ENCODE peak calls at places on chromosomes 11 and 22, in four cellular contexts. S is HepG2, Y is GM12878, B is H1. W is an unnamed sample.

GRCh38 chr11:115324569-115325432 is 179.4 kb downstream of the CADM1 start:
- DNase-seq in S (peak; percentile 70), B (no peak), Y (peak; percentile 13), W (peak; percentile 42)

GRCh38 chr11:134049303-134049702 is 19.6 kb upstream of the JAM3 start:
- DNase-seq in S (no peak), B (no peak), Y (no peak), W (no peak)

GRCh38 chr11:27309064-27309463 is 54.0 kb downstream of the CCDC34 start:
- DNase-seq in S (no peak), B (no peak), Y (no peak), W (no peak)

GRCh38 chr11:117824571-117825537 is at the start of gene FXYD2:
- DNase-seq in S (no peak), B (no peak), Y (no peak), W (no peak)

GRCh38 chr11:94139421-94139820 is 10.8 kb downstream of the PANX1 start:
- DNase-seq in Y (no peak), S (no peak), B (no peak), W (no peak)

GRCh38 chr11:118841469-118842222 is 42.0 kb upstream of the CXCR5 start:
- DNase-seq in B (no peak), S (peak; percentile 49), Y (peak; percentile 64), W (no peak)

GRCh38 chr11:114310095-114310494 is 13.9 kb downstream of the NNMT start:
- DNase-seq in Y (no peak), B (no peak), S (no peak), W (no peak)

GRCh38 chr11:107848345-107848744 is 10.2 kb downstream of the SLC35F2 start:
- DNase-seq in B (no peak), S (no peak), Y (no peak), W (no peak)

GRCh38 chr11:48164836-48165235 is 51.8 kb upstream of the OR4B1 start:
- DNase-seq in Y (no peak), B (no peak), S (no peak), W (no peak)

GRCh38 chr22:23276656-23277582 is 96.6 kb downstream of the BCR start:
- DNase-seq in Y (no peak), B (no peak), S (no peak), W (no peak)

GRCh38 chr11:47185305-47186075 is 744 bp downstream of the PACSIN3 start:
- DNase-seq in Y (no peak), S (peak; percentile 86), B (peak; percentile 87), W (no peak)

GRCh38 chr11:12841946-12842630 is 167.0 kb upstream of the RASSF10 start:
- DNase-seq in S (no peak), B (no peak), Y (no peak), W (no peak)

GRCh38 chr22:25159028-25159427 is 40.6 kb upstream of the CRYBB3 start:
- DNase-seq in Y (no peak), S (no peak), B (no peak), W (no peak)

GRCh38 chr11:76151561-76152085 is 54.7 kb downstream of the WNT11 start:
- DNase-seq in S (no peak), Y (no peak), B (no peak), W (no peak)

GRCh38 chr11:41845066-41845465 is 385.6 kb upstream of the LRRC4C start:
- DNase-seq in B (no peak), Y (no peak), S (no peak), W (no peak)

GRCh38 chr22:21593406-21594232 is 26.1 kb downstream of the UBE2L3 start:
- DNase-seq in S (peak; percentile 35), B (peak; percentile 56), Y (no peak), W (no peak)

GRCh38 chr22:40857309-40857851 is 432 bp downstream of the XPNPEP3 start:
- DNase-seq in S (no peak), Y (no peak), B (no peak), W (no peak)

GRCh38 chr11:110801328-110801727 is 89.1 kb upstream of the ARHGAP20 start:
- DNase-seq in S (no peak), Y (no peak), B (no peak), W (no peak)
- TF ChIP-seq SUZ12 in S (no peak), Y (no peak), B (no peak), W (no peak)

DNA sequence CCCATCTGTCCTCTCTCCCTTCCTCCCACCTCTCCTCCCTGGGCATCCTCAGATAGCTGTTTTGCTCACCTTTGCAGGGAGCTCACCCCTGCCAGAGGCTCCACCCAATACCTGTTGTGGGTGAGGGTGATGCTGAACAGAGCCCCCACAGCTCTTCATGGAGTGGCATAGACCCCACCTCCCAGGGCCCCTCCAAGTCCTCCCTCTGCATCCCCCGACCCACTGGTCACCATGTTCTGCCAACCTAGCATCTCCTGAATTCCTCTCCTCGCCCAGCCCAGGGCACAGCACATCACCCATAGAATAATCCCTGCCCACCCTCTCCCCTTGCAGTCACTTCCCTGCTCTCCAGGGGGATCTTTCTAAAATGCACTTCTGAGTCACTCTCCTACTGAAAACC is 100.2 kb downstream of the PDE2A start:
- DNase-seq in Y (no peak), B (no peak), S (no peak), W (no peak)
- H3K9ac ChIP-seq in Y (no peak overlapping the region), B (no peak overlapping the region), S (no peak overlapping the region), W (no peak overlapping the region)

GRCh38 chr22:20034143-20034542 is 13.2 kb downstream of the TANGO2 start:
- DNase-seq in Y (peak; percentile 60), B (no peak), S (no peak), W (no peak)

GRCh38 chr22:20032407-20032991 is 11.6 kb downstream of the TANGO2 start:
- DNase-seq in Y (no peak), S (no peak), B (no peak), W (no peak)

GRCh38 chr22:20033045-20033706 is 12.3 kb downstream of the TANGO2 start:
- DNase-seq in B (no peak), S (no peak), Y (no peak), W (no peak)

GRCh38 chr22:20029550-20030225 is 8.8 kb downstream of the TANGO2 start:
- DNase-seq in B (no peak), S (no peak), Y (no peak), W (no peak)

GRCh38 chr22:20031732-20032406 is 11.0 kb downstream of the TANGO2 start:
- DNase-seq in Y (no peak), S (no peak), B (no peak), W (no peak)
- TF ChIP-seq SUZ12 in Y (no peak), S (no peak), B (no peak), W (no peak)

GRCh38 chr22:28779833-28780232 is 7.3 kb downstream of the CCDC117 start:
- DNase-seq in S (no peak), B (no peak), Y (no peak), W (no peak)
- H3K9ac ChIP-seq in S (no peak overlapping the region), B (no peak overlapping the region), Y (no peak overlapping the region), W (no peak overlapping the region)

DNA sequence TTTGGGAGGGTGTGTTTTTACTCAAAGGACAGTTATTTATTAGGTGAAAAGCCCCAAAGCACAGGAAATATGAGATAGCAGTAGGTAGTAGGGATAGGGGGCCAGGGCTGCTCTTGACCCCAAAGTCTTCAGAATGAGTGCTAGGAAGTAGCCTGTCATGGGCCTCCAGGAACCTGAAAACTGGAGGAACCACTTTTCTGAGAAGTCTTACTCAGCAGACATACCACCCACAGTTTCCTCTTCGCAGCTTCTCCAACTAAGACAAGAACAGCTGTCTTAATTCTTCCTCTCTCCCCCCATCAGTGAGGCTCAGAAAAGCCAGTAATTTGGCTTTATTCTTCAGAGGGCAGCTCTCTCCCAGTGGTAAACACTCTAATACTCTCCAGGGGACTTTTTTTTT is 84.0 kb upstream of the CTSC start:
- DNase-seq in S (no peak), B (no peak), Y (peak; percentile 31), W (no peak)
- TF ChIP-seq SUZ12 in S (no peak), B (no peak), Y (no peak), W (no peak)

DNA sequence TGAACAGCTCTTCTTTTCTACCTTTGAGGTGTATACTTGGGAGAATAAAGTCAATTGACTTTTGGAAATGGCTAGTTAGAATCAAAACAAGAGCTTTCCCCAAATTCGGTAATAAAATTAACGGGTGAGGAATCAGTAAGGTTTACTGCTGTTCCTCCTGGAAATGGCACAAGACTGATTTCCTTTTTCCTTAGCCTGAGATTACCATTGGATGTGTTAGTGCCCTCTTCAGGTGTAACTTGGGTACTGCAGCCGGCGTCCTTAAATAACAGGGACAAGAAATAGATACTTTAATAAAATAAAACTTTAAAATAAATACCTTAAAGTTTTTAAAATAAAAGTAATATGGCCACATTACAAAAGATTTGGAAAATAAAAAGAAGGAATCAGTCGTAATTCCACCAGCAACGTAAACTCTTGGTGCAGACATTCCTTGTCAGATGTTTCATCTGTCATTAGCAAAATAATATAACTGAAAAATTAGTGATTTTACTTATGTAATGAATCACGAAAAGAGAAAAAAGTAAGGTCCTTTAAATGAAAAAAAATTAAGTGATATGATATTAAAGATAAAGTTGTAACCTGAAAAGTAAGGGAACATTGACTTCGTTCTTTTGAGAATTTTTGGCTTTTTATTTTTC is 29.7 kb downstream of the ZFTA start:
- DNase-seq in Y (peak; percentile 19), S (peak; percentile 65), B (peak; percentile 84), W (peak; percentile 69)
- H3K9ac ChIP-seq in Y (no peak overlapping the region), S (no peak overlapping the region), B (no peak overlapping the region), W (no peak overlapping the region)

GRCh38 chr11:131945695-131946094 is 575.3 kb downstream of the NTM start:
- DNase-seq in B (no peak), S (no peak), Y (no peak), W (no peak)
- TF ChIP-seq SUZ12 in B (no peak), S (no peak), Y (no peak), W (no peak)